ENCODE peak calls at places on chromosomes 7 and 10, in ten cellular contexts. L is activated CD8-positive, alpha-beta memory T cell treated with anti-CD3 and anti-CD28 coated beads, Interleukin-2, amount 10 ng/mL, durations not matched to agents 7 days and 5 days; Q is NCI-H510A treated with DMSO at 0.1 percent for 48 hours; M is iPS-NIHi11; H is HCT116; T is HCEC 1CT; S is activated gamma-delta T cell treated with anti-CD3 and anti-CD28 coated beads, Interleukin-2, amount 50 U/mL, for 16 hours; O is HT-29; E is activated CD4-positive, alpha-beta T cell treated with anti-CD3 and anti-CD28 coated beads, Interleukin-2, amount 50 U/mL, for 1 hour; N is head of caudate nucleus. A is an unnamed sample.

GRCh38 chr10:100009283-100009792 is 409 bp downstream of the DNMBP start:
- DNase-seq in L (no peak), Q (peak; percentile 66), M (no peak), H (no peak), T (peak; percentile 61), S (no peak), O (peak; percentile 58), E (peak; percentile 1), N (peak; percentile 66), A (peak; percentile 55)

GRCh38 chr10:14185501-14186045 is 145.2 kb downstream of the FRMD4A start:
- DNase-seq in L (peak; percentile 80), Q (peak; percentile 53), M (peak; percentile 49), H (peak; percentile 40), T (peak; percentile 79), S (no peak), O (peak; percentile 70), E (peak; percentile 39), N (no peak), A (peak; percentile 45)

GRCh38 chr7:155803418-155804376 is 8.6 kb downstream of the SHH start:
- DNase-seq in L (no peak), Q (no peak), M (peak; percentile 62), H (no peak), T (no peak), S (no peak), O (peak; percentile 91), E (no peak), N (no peak), A (peak; percentile 87)

GRCh38 chr10:16117305-16117695 is 257.0 kb upstream of the MINDY3 start:
- DNase-seq in L (no peak), Q (no peak), M (no peak), H (no peak), T (no peak), S (no peak), O (no peak), E (no peak), N (no peak), A (no peak)

GRCh38 chr7:44638611-44639557 is 32.5 kb downstream of the OGDH start:
- DNase-seq in L (peak; percentile 96), Q (no peak), M (peak; percentile 66), H (peak; percentile 74), T (peak; percentile 85), S (peak; percentile 77), O (peak; percentile 91), E (peak; percentile 75), N (peak; percentile 29), A (peak; percentile 82)

GRCh38 chr7:121547341-121548092 is 151.4 kb upstream of the FAM3C start:
- DNase-seq in L (no peak), Q (peak; percentile 46), M (peak; percentile 71), H (peak; percentile 63), T (peak; percentile 77), S (no peak), O (peak; percentile 86), E (no peak), N (no peak), A (peak; percentile 56)

GRCh38 chr10:88952647-88953111 is at the start of gene ACTA2:
- DNase-seq in L (no peak), Q (no peak), M (no peak), H (no peak), T (peak; percentile 62), S (no peak), O (no peak), E (no peak), N (no peak), A (no peak)

GRCh38 chr7:126806614-126807013 is 446.1 kb downstream of the GRM8 start:
- DNase-seq in L (no peak), Q (no peak), M (no peak), H (no peak), T (no peak), S (no peak), O (no peak), E (no peak), N (no peak), A (no peak)

GRCh38 chr10:131979821-131980270 is 1.9 kb downstream of the BNIP3 start:
- DNase-seq in L (no peak), Q (no peak), M (no peak), H (no peak), T (no peak), S (no peak), O (no peak), E (no peak), N (no peak), A (no peak)

GRCh38 chr10:30834636-30835035 is 197.0 kb downstream of the ZNF438 start:
- DNase-seq in L (no peak), Q (no peak), M (no peak), H (no peak), T (no peak), S (no peak), O (no peak), E (no peak), N (no peak), A (no peak)

GRCh38 chr10:81303656-81304055 is 571.3 kb upstream of the NRG3 start:
- DNase-seq in L (no peak), Q (no peak), M (no peak), H (no peak), T (no peak), S (no peak), O (no peak), E (no peak), N (no peak), A (no peak)

GRCh38 chr7:64651203-64651602 is 14.7 kb upstream of the ZNF107 start:
- DNase-seq in L (no peak), Q (no peak), M (no peak), H (no peak), T (no peak), S (no peak), O (no peak), E (no peak), N (no peak), A (no peak)

GRCh38 chr10:98388086-98388655 is 26.8 kb downstream of the PYROXD2 start:
- DNase-seq in L (no peak), Q (no peak), M (peak; percentile 57), H (no peak), T (no peak), S (no peak), O (no peak), E (no peak), N (no peak), A (no peak)

GRCh38 chr7:50470250-50471163 is 20.4 kb upstream of the FIGNL1 start:
- DNase-seq in L (no peak), Q (peak; percentile 78), M (no peak), H (no peak), T (no peak), S (no peak), O (no peak), E (no peak), N (no peak), A (no peak)

GRCh38 chr10:18195060-18195799 is 55.0 kb downstream of the CACNB2 start:
- DNase-seq in L (no peak), Q (no peak), M (no peak), H (no peak), T (peak; percentile 75), S (no peak), O (no peak), E (no peak), N (no peak), A (no peak)

GRCh38 chr10:88154596-88155250 is 291.3 kb downstream of the PTEN start:
- DNase-seq in L (no peak), Q (no peak), M (no peak), H (no peak), T (peak; percentile 78), S (no peak), O (no peak), E (no peak), N (no peak), A (no peak)

GRCh38 chr10:96532523-96532922 is 18.8 kb upstream of the TLL2 start:
- DNase-seq in L (no peak), Q (no peak), M (no peak), H (no peak), T (no peak), S (no peak), O (peak; percentile 84), E (no peak), N (no peak), A (no peak)

GRCh38 chr10:9634466-9634865 is 1383.2 kb upstream of the CELF2 start:
- DNase-seq in L (no peak), Q (no peak), M (no peak), H (no peak), T (peak; percentile 56), S (no peak), O (no peak), E (no peak), N (no peak), A (no peak)

GRCh38 chr10:972763-973162 is 15.5 kb upstream of the GTPBP4 start:
- DNase-seq in L (no peak), Q (no peak), M (no peak), H (no peak), T (no peak), S (no peak), O (no peak), E (no peak), N (no peak), A (no peak)

GRCh38 chr7:74329225-74329624 is 40.0 kb downstream of the CLIP2 start:
- DNase-seq in L (no peak), Q (no peak), M (no peak), H (no peak), T (no peak), S (no peak), O (no peak), E (no peak), N (no peak), A (no peak)

GRCh38 chr7:128939075-128939860 is 1.5 kb downstream of the IRF5 start:
- DNase-seq in L (no peak), Q (no peak), M (no peak), H (no peak), T (no peak), S (no peak), O (no peak), E (no peak), N (peak; percentile 32), A (peak; percentile 42)

GRCh38 chr7:102122026-102122425 is 164.6 kb upstream of the SH2B2 start:
- DNase-seq in L (no peak), Q (no peak), M (no peak), H (no peak), T (peak; percentile 68), S (no peak), O (no peak), E (no peak), N (no peak), A (peak; percentile 77)

GRCh38 chr7:47901542-47901941 is 46.7 kb downstream of the PKD1L1 start:
- DNase-seq in L (no peak), Q (no peak), M (no peak), H (no peak), T (peak; percentile 55), S (no peak), O (no peak), E (no peak), N (no peak), A (no peak)

GRCh38 chr10:3527869-3528268 is 257.1 kb downstream of the KLF6 start:
- DNase-seq in L (no peak), Q (no peak), M (no peak), H (no peak), T (no peak), S (no peak), O (no peak), E (no peak), N (no peak), A (no peak)

GRCh38 chr7:82312646-82313045 is 130.9 kb downstream of the CACNA2D1 start:
- DNase-seq in L (no peak), Q (no peak), M (no peak), H (no peak), T (no peak), S (no peak), O (no peak), E (no peak), N (no peak), A (no peak)

GRCh38 chr10:120963053-120963533 is 111.9 kb downstream of the WDR11 start:
- DNase-seq in L (no peak), Q (peak; percentile 79), M (peak; percentile 50), H (no peak), T (no peak), S (no peak), O (peak; percentile 86), E (no peak), N (no peak), A (no peak)

GRCh38 chr10:114855776-114856543 is 34.4 kb downstream of the FHIP2A start:
- DNase-seq in L (no peak), Q (no peak), M (no peak), H (no peak), T (peak; percentile 67), S (no peak), O (no peak), E (no peak), N (no peak), A (no peak)